ENCODE peak calls at places on chromosomes 11 and 22, in five cellular contexts. One of them, this sample, is unnamed.

GRCh38 chr11:128908391-128909246 is 17.5 kb downstream of the KCNJ5 start:
- DNase-seq in ovary: peak; percentile 51
- DNase-seq in kidney epithelial cell: no peak
- DNase-seq in stimulated activated CD4-positive, alpha-beta T cell treated with anti-CD3 and anti-CD28 coated beads, TNF-alpha, amount 100 ng/mL, for 48 hours: no peak
- DNase-seq in A172: peak; percentile 77
- DNase-seq in this sample: no peak

GRCh38 chr22:25749420-25750169 is 7.6 kb downstream of the MYO18B start:
- DNase-seq in ovary: no peak
- DNase-seq in kidney epithelial cell: no peak
- DNase-seq in stimulated activated CD4-positive, alpha-beta T cell treated with anti-CD3 and anti-CD28 coated beads, TNF-alpha, amount 100 ng/mL, for 48 hours: no peak
- DNase-seq in A172: no peak
- DNase-seq in this sample: no peak

GRCh38 chr11:11620966-11621880 is 582 bp downstream of the GALNT18 start:
- DNase-seq in ovary: peak; percentile 30
- DNase-seq in kidney epithelial cell: no peak
- DNase-seq in stimulated activated CD4-positive, alpha-beta T cell treated with anti-CD3 and anti-CD28 coated beads, TNF-alpha, amount 100 ng/mL, for 48 hours: peak; percentile 22
- DNase-seq in A172: peak; percentile 10
- DNase-seq in this sample: peak; percentile 67

GRCh38 chr11:3723014-3723708 is 52.0 kb upstream of the CHRNA10 start:
- DNase-seq in ovary: no peak
- DNase-seq in kidney epithelial cell: no peak
- DNase-seq in stimulated activated CD4-positive, alpha-beta T cell treated with anti-CD3 and anti-CD28 coated beads, TNF-alpha, amount 100 ng/mL, for 48 hours: no peak
- DNase-seq in A172: peak; percentile 87
- DNase-seq in this sample: no peak

GRCh38 chr11:111586305-111586915 is 15.8 kb upstream of the SIK2 start:
- DNase-seq in ovary: peak; percentile 48
- DNase-seq in kidney epithelial cell: no peak
- DNase-seq in stimulated activated CD4-positive, alpha-beta T cell treated with anti-CD3 and anti-CD28 coated beads, TNF-alpha, amount 100 ng/mL, for 48 hours: no peak
- DNase-seq in A172: peak; percentile 35
- DNase-seq in this sample: peak; percentile 23

GRCh38 chr22:17875156-17875555 is 100.9 kb upstream of the BID start:
- DNase-seq in ovary: no peak
- DNase-seq in kidney epithelial cell: no peak
- DNase-seq in stimulated activated CD4-positive, alpha-beta T cell treated with anti-CD3 and anti-CD28 coated beads, TNF-alpha, amount 100 ng/mL, for 48 hours: no peak
- DNase-seq in A172: no peak
- DNase-seq in this sample: no peak

GRCh38 chr22:17772963-17773605 is 1.2 kb downstream of the BID start:
- DNase-seq in ovary: no peak
- DNase-seq in kidney epithelial cell: no peak
- DNase-seq in stimulated activated CD4-positive, alpha-beta T cell treated with anti-CD3 and anti-CD28 coated beads, TNF-alpha, amount 100 ng/mL, for 48 hours: no peak
- DNase-seq in A172: peak; percentile 57
- DNase-seq in this sample: peak; percentile 78

GRCh38 chr22:36102995-36103394 is 57.6 kb downstream of the APOL3 start:
- DNase-seq in ovary: no peak
- DNase-seq in kidney epithelial cell: no peak
- DNase-seq in stimulated activated CD4-positive, alpha-beta T cell treated with anti-CD3 and anti-CD28 coated beads, TNF-alpha, amount 100 ng/mL, for 48 hours: no peak
- DNase-seq in A172: no peak
- DNase-seq in this sample: no peak

GRCh38 chr11:8728566-8728965 is 46.0 kb downstream of the RPL27A start:
- DNase-seq in ovary: no peak
- DNase-seq in kidney epithelial cell: no peak
- DNase-seq in stimulated activated CD4-positive, alpha-beta T cell treated with anti-CD3 and anti-CD28 coated beads, TNF-alpha, amount 100 ng/mL, for 48 hours: no peak
- DNase-seq in A172: peak; percentile 74
- DNase-seq in this sample: no peak

GRCh38 chr11:121318848-121319834 is 26.6 kb downstream of the SC5D start:
- DNase-seq in ovary: peak; percentile 27
- DNase-seq in kidney epithelial cell: no peak
- DNase-seq in stimulated activated CD4-positive, alpha-beta T cell treated with anti-CD3 and anti-CD28 coated beads, TNF-alpha, amount 100 ng/mL, for 48 hours: no peak
- DNase-seq in A172: peak; percentile 5
- DNase-seq in this sample: peak; percentile 29

GRCh38 chr11:15889353-15889752 is 467.0 kb downstream of the SOX6 start:
- DNase-seq in ovary: no peak
- DNase-seq in kidney epithelial cell: no peak
- DNase-seq in stimulated activated CD4-positive, alpha-beta T cell treated with anti-CD3 and anti-CD28 coated beads, TNF-alpha, amount 100 ng/mL, for 48 hours: no peak
- DNase-seq in A172: no peak
- DNase-seq in this sample: no peak

GRCh38 chr11:47950396-47950795 is 30.0 kb upstream of the PTPRJ start:
- DNase-seq in ovary: no peak
- DNase-seq in kidney epithelial cell: no peak
- DNase-seq in stimulated activated CD4-positive, alpha-beta T cell treated with anti-CD3 and anti-CD28 coated beads, TNF-alpha, amount 100 ng/mL, for 48 hours: peak; percentile 15
- DNase-seq in A172: no peak
- DNase-seq in this sample: no peak

GRCh38 chr11:350723-351255 is 18.5 kb upstream of the B4GALNT4 start:
- DNase-seq in ovary: peak; percentile 21
- DNase-seq in kidney epithelial cell: no peak
- DNase-seq in stimulated activated CD4-positive, alpha-beta T cell treated with anti-CD3 and anti-CD28 coated beads, TNF-alpha, amount 100 ng/mL, for 48 hours: no peak
- DNase-seq in A172: peak; percentile 60
- DNase-seq in this sample: peak; percentile 32

GRCh38 chr11:94125408-94126120 is 3.1 kb upstream of the PANX1 start:
- DNase-seq in ovary: no peak
- DNase-seq in kidney epithelial cell: no peak
- DNase-seq in stimulated activated CD4-positive, alpha-beta T cell treated with anti-CD3 and anti-CD28 coated beads, TNF-alpha, amount 100 ng/mL, for 48 hours: no peak
- DNase-seq in A172: no peak
- DNase-seq in this sample: no peak

GRCh38 chr11:73372371-73372993 is 3.7 kb upstream of the RELT start:
- DNase-seq in ovary: no peak
- DNase-seq in kidney epithelial cell: no peak
- DNase-seq in stimulated activated CD4-positive, alpha-beta T cell treated with anti-CD3 and anti-CD28 coated beads, TNF-alpha, amount 100 ng/mL, for 48 hours: no peak
- DNase-seq in A172: peak; percentile 47
- DNase-seq in this sample: peak; percentile 88

GRCh38 chr11:64234840-64235379 is 526 bp downstream of the VEGFB start:
- DNase-seq in ovary: peak; percentile 51
- DNase-seq in kidney epithelial cell: no peak
- DNase-seq in stimulated activated CD4-positive, alpha-beta T cell treated with anti-CD3 and anti-CD28 coated beads, TNF-alpha, amount 100 ng/mL, for 48 hours: no peak
- DNase-seq in A172: no peak
- DNase-seq in this sample: peak; percentile 88

GRCh38 chr22:30459206-30460052 is 12.4 kb downstream of the SEC14L3 start:
- DNase-seq in ovary: no peak
- DNase-seq in kidney epithelial cell: no peak
- DNase-seq in stimulated activated CD4-positive, alpha-beta T cell treated with anti-CD3 and anti-CD28 coated beads, TNF-alpha, amount 100 ng/mL, for 48 hours: no peak
- DNase-seq in A172: no peak
- DNase-seq in this sample: peak; percentile 50

GRCh38 chr22:22848364-22848866 is 39.2 kb upstream of the IGLL5 start:
- DNase-seq in ovary: peak; percentile 50
- DNase-seq in kidney epithelial cell: peak; percentile 2
- DNase-seq in stimulated activated CD4-positive, alpha-beta T cell treated with anti-CD3 and anti-CD28 coated beads, TNF-alpha, amount 100 ng/mL, for 48 hours: peak; percentile 65
- DNase-seq in A172: peak; percentile 27
- DNase-seq in this sample: peak; percentile 79

GRCh38 chr11:83836883-83837654 is 550.9 kb upstream of the CCDC90B start:
- DNase-seq in ovary: peak; percentile 34
- DNase-seq in kidney epithelial cell: no peak
- DNase-seq in stimulated activated CD4-positive, alpha-beta T cell treated with anti-CD3 and anti-CD28 coated beads, TNF-alpha, amount 100 ng/mL, for 48 hours: no peak
- DNase-seq in A172: peak; percentile 65
- DNase-seq in this sample: peak; percentile 63

GRCh38 chr11:44255406-44256071 is 54.4 kb downstream of the ALX4 start:
- DNase-seq in ovary: no peak
- DNase-seq in kidney epithelial cell: no peak
- DNase-seq in stimulated activated CD4-positive, alpha-beta T cell treated with anti-CD3 and anti-CD28 coated beads, TNF-alpha, amount 100 ng/mL, for 48 hours: no peak
- DNase-seq in A172: no peak
- DNase-seq in this sample: no peak

GRCh38 chr11:111148116-111148515 is 97.4 kb upstream of the POU2AF2 start:
- DNase-seq in ovary: no peak
- DNase-seq in kidney epithelial cell: no peak
- DNase-seq in stimulated activated CD4-positive, alpha-beta T cell treated with anti-CD3 and anti-CD28 coated beads, TNF-alpha, amount 100 ng/mL, for 48 hours: no peak
- DNase-seq in A172: no peak
- DNase-seq in this sample: no peak

GRCh38 chr11:79461144-79461543 is 20.3 kb upstream of the TENM4 start:
- DNase-seq in ovary: peak; percentile 56
- DNase-seq in kidney epithelial cell: no peak
- DNase-seq in stimulated activated CD4-positive, alpha-beta T cell treated with anti-CD3 and anti-CD28 coated beads, TNF-alpha, amount 100 ng/mL, for 48 hours: no peak
- DNase-seq in A172: peak; percentile 34
- DNase-seq in this sample: no peak

GRCh38 chr11:57974830-57975229 is 48.9 kb upstream of the OR9Q1 start:
- DNase-seq in ovary: no peak
- DNase-seq in kidney epithelial cell: no peak
- DNase-seq in stimulated activated CD4-positive, alpha-beta T cell treated with anti-CD3 and anti-CD28 coated beads, TNF-alpha, amount 100 ng/mL, for 48 hours: no peak
- DNase-seq in A172: no peak
- DNase-seq in this sample: no peak

GRCh38 chr11:65639623-65640482 is 2.0 kb downstream of the SIPA1 start:
- DNase-seq in ovary: no peak
- DNase-seq in kidney epithelial cell: no peak
- DNase-seq in stimulated activated CD4-positive, alpha-beta T cell treated with anti-CD3 and anti-CD28 coated beads, TNF-alpha, amount 100 ng/mL, for 48 hours: no peak
- DNase-seq in A172: no peak
- DNase-seq in this sample: no peak

GRCh38 chr22:35717572-35717971 is at the start of gene APOL5:
- DNase-seq in ovary: no peak
- DNase-seq in kidney epithelial cell: no peak
- DNase-seq in stimulated activated CD4-positive, alpha-beta T cell treated with anti-CD3 and anti-CD28 coated beads, TNF-alpha, amount 100 ng/mL, for 48 hours: no peak
- DNase-seq in A172: no peak
- DNase-seq in this sample: no peak

GRCh38 chr11:27211370-27212127 is 151.5 kb downstream of the CCDC34 start:
- DNase-seq in ovary: no peak
- DNase-seq in kidney epithelial cell: no peak
- DNase-seq in stimulated activated CD4-positive, alpha-beta T cell treated with anti-CD3 and anti-CD28 coated beads, TNF-alpha, amount 100 ng/mL, for 48 hours: peak; percentile 1
- DNase-seq in A172: no peak
- DNase-seq in this sample: no peak

GRCh38 chr11:66848671-66849500 is 5.6 kb downstream of the RCE1 start:
- DNase-seq in ovary: peak; percentile 18
- DNase-seq in kidney epithelial cell: no peak
- DNase-seq in stimulated activated CD4-positive, alpha-beta T cell treated with anti-CD3 and anti-CD28 coated beads, TNF-alpha, amount 100 ng/mL, for 48 hours: no peak
- DNase-seq in A172: no peak
- DNase-seq in this sample: peak; percentile 48

GRCh38 chr22:25053153-25053805 is 100.8 kb downstream of the KIAA1671 start:
- DNase-seq in ovary: no peak
- DNase-seq in kidney epithelial cell: peak; percentile 35
- DNase-seq in stimulated activated CD4-positive, alpha-beta T cell treated with anti-CD3 and anti-CD28 coated beads, TNF-alpha, amount 100 ng/mL, for 48 hours: no peak
- DNase-seq in A172: peak; percentile 3
- DNase-seq in this sample: no peak

GRCh38 chr11:94849836-94850235 is 81.7 kb downstream of the AMOTL1 start:
- DNase-seq in ovary: peak; percentile 42
- DNase-seq in kidney epithelial cell: no peak
- DNase-seq in stimulated activated CD4-positive, alpha-beta T cell treated with anti-CD3 and anti-CD28 coated beads, TNF-alpha, amount 100 ng/mL, for 48 hours: no peak
- DNase-seq in A172: no peak
- DNase-seq in this sample: no peak

GRCh38 chr11:2528301-2529050 is 83.7 kb downstream of the KCNQ1 start:
- DNase-seq in ovary: peak; percentile 11
- DNase-seq in kidney epithelial cell: no peak
- DNase-seq in stimulated activated CD4-positive, alpha-beta T cell treated with anti-CD3 and anti-CD28 coated beads, TNF-alpha, amount 100 ng/mL, for 48 hours: no peak
- DNase-seq in A172: no peak
- DNase-seq in this sample: peak; percentile 26

GRCh38 chr22:19174106-19175025 is 4.2 kb downstream of the SLC25A1 start:
- DNase-seq in ovary: no peak
- DNase-seq in kidney epithelial cell: no peak
- DNase-seq in stimulated activated CD4-positive, alpha-beta T cell treated with anti-CD3 and anti-CD28 coated beads, TNF-alpha, amount 100 ng/mL, for 48 hours: no peak
- DNase-seq in A172: peak; percentile 55
- DNase-seq in this sample: peak; percentile 69

GRCh38 chr11:57500926-57501325 is 14.6 kb downstream of the SLC43A1 start:
- DNase-seq in ovary: no peak
- DNase-seq in kidney epithelial cell: no peak
- DNase-seq in stimulated activated CD4-positive, alpha-beta T cell treated with anti-CD3 and anti-CD28 coated beads, TNF-alpha, amount 100 ng/mL, for 48 hours: no peak
- DNase-seq in A172: no peak
- DNase-seq in this sample: peak; percentile 49

GRCh38 chr22:50567721-50568252 is 5.1 kb upstream of the SYCE3 start:
- DNase-seq in ovary: no peak
- DNase-seq in kidney epithelial cell: no peak
- DNase-seq in stimulated activated CD4-positive, alpha-beta T cell treated with anti-CD3 and anti-CD28 coated beads, TNF-alpha, amount 100 ng/mL, for 48 hours: no peak
- DNase-seq in A172: no peak
- DNase-seq in this sample: peak; percentile 22